ENCODE peak calls at places on chromosomes 2 and 18, in five cellular contexts. One of them, this sample, is unnamed.

GRCh38 chr2:85134255-85135065 is 1.3 kb downstream of the TCF7L1 start:
- DNase-seq in stimulated activated CD4-positive, alpha-beta T cell treated with anti-CD3 and anti-CD28 coated beads, Interleukin-2, amount 100 ng/mL, for 24 hours: no peak
- DNase-seq in heart right ventricle: peak
- DNase-seq in fibroblast of the aortic adventitia: peak
- DNase-seq in fibroblast of the conjunctiva: no peak
- DNase-seq in this sample: no peak

GRCh38 chr18:37306420-37306819 is 259.2 kb downstream of the CELF4 start:
- DNase-seq in stimulated activated CD4-positive, alpha-beta T cell treated with anti-CD3 and anti-CD28 coated beads, Interleukin-2, amount 100 ng/mL, for 24 hours: no peak
- DNase-seq in heart right ventricle: no peak
- DNase-seq in fibroblast of the aortic adventitia: no peak
- DNase-seq in fibroblast of the conjunctiva: no peak
- DNase-seq in this sample: no peak

GRCh38 chr2:28358668-28359201 is 33.9 kb upstream of the FOSL2 start:
- DNase-seq in stimulated activated CD4-positive, alpha-beta T cell treated with anti-CD3 and anti-CD28 coated beads, Interleukin-2, amount 100 ng/mL, for 24 hours: no peak
- DNase-seq in heart right ventricle: no peak
- DNase-seq in fibroblast of the aortic adventitia: no peak
- DNase-seq in fibroblast of the conjunctiva: no peak
- DNase-seq in this sample: no peak

GRCh38 chr2:73113634-73113958 is 848 bp upstream of the RAB11FIP5 start:
- DNase-seq in stimulated activated CD4-positive, alpha-beta T cell treated with anti-CD3 and anti-CD28 coated beads, Interleukin-2, amount 100 ng/mL, for 24 hours: no peak
- DNase-seq in heart right ventricle: no peak
- DNase-seq in fibroblast of the aortic adventitia: no peak
- DNase-seq in fibroblast of the conjunctiva: no peak
- DNase-seq in this sample: no peak

GRCh38 chr2:104852161-104852689 is 1.7 kb upstream of the POU3F3 start:
- DNase-seq in stimulated activated CD4-positive, alpha-beta T cell treated with anti-CD3 and anti-CD28 coated beads, Interleukin-2, amount 100 ng/mL, for 24 hours: no peak
- DNase-seq in heart right ventricle: no peak
- DNase-seq in fibroblast of the aortic adventitia: no peak
- DNase-seq in fibroblast of the conjunctiva: no peak
- DNase-seq in this sample: no peak

GRCh38 chr2:221518201-221518936 is 53.7 kb downstream of the EPHA4 start:
- DNase-seq in stimulated activated CD4-positive, alpha-beta T cell treated with anti-CD3 and anti-CD28 coated beads, Interleukin-2, amount 100 ng/mL, for 24 hours: peak
- DNase-seq in heart right ventricle: no peak
- DNase-seq in fibroblast of the aortic adventitia: peak
- DNase-seq in fibroblast of the conjunctiva: no peak
- DNase-seq in this sample: no peak

GRCh38 chr18:59087391-59087790 is 52.3 kb upstream of the SEC11C start:
- DNase-seq in stimulated activated CD4-positive, alpha-beta T cell treated with anti-CD3 and anti-CD28 coated beads, Interleukin-2, amount 100 ng/mL, for 24 hours: no peak
- DNase-seq in heart right ventricle: no peak
- DNase-seq in fibroblast of the aortic adventitia: no peak
- DNase-seq in fibroblast of the conjunctiva: no peak
- DNase-seq in this sample: no peak

GRCh38 chr2:143083636-143084035 is 45.6 kb upstream of the ARHGAP15 start:
- DNase-seq in stimulated activated CD4-positive, alpha-beta T cell treated with anti-CD3 and anti-CD28 coated beads, Interleukin-2, amount 100 ng/mL, for 24 hours: no peak
- DNase-seq in heart right ventricle: no peak
- DNase-seq in fibroblast of the aortic adventitia: peak
- DNase-seq in fibroblast of the conjunctiva: peak
- DNase-seq in this sample: no peak

GRCh38 chr2:180716186-180717180 is 263.9 kb upstream of the UBE2E3 start:
- DNase-seq in stimulated activated CD4-positive, alpha-beta T cell treated with anti-CD3 and anti-CD28 coated beads, Interleukin-2, amount 100 ng/mL, for 24 hours: no peak
- DNase-seq in heart right ventricle: no peak
- DNase-seq in fibroblast of the aortic adventitia: peak
- DNase-seq in fibroblast of the conjunctiva: no peak
- DNase-seq in this sample: no peak

GRCh38 chr2:120641366-120641771 is 94.3 kb upstream of the GLI2 start:
- DNase-seq in stimulated activated CD4-positive, alpha-beta T cell treated with anti-CD3 and anti-CD28 coated beads, Interleukin-2, amount 100 ng/mL, for 24 hours: no peak
- DNase-seq in heart right ventricle: no peak
- DNase-seq in fibroblast of the aortic adventitia: peak
- DNase-seq in fibroblast of the conjunctiva: no peak
- DNase-seq in this sample: no peak

GRCh38 chr2:38109732-38110181 is 33.8 kb upstream of the CYP1B1 start:
- DNase-seq in stimulated activated CD4-positive, alpha-beta T cell treated with anti-CD3 and anti-CD28 coated beads, Interleukin-2, amount 100 ng/mL, for 24 hours: no peak
- DNase-seq in heart right ventricle: no peak
- DNase-seq in fibroblast of the aortic adventitia: peak
- DNase-seq in fibroblast of the conjunctiva: no peak
- DNase-seq in this sample: no peak